ENCODE peak calls at places on chromosomes 16 and 17, in four cellular contexts. V is neural crest cell, Y is AG09319, S is dorsolateral prefrontal cortex. R is an unnamed sample.

GRCh38 chr17:31549121-31549524 is 157.6 kb downstream of the RAB11FIP4 start:
- DNase-seq in V (no peak), Y (no peak), S (no peak), R (no peak)

GRCh38 chr17:43316522-43317142 is 82.2 kb upstream of the ARL4D start:
- DNase-seq in V (no peak), Y (no peak), S (no peak), R (no peak)

GRCh38 chr17:58531122-58531521 is 16.7 kb upstream of the MTMR4 start:
- DNase-seq in V (no peak), Y (no peak), S (no peak), R (no peak)

GRCh38 chr17:33284022-33284421 is 9.1 kb downstream of the ASIC2 start:
- DNase-seq in V (no peak), Y (peak; percentile 68), S (no peak), R (no peak)

GRCh38 chr16:58176608-58177346 is 21.1 kb downstream of the CSNK2A2 start:
- DNase-seq in V (no peak), Y (no peak), S (no peak), R (no peak)

GRCh38 chr17:55264640-55265298 is at the start of gene HLF:
- DNase-seq in V (peak; percentile 57), Y (no peak), S (peak; percentile 76), R (peak; percentile 27)

GRCh38 chr16:31061813-31062440 is 12.1 kb downstream of the ZNF668 start:
- DNase-seq in V (no peak), Y (no peak), S (no peak), R (no peak)

GRCh38 chr17:8019665-8020064 is 17.2 kb downstream of the GUCY2D start:
- DNase-seq in V (no peak), Y (no peak), S (no peak), R (no peak)

GRCh38 chr16:66503030-66503429 is 46.9 kb downstream of the TK2 start:
- DNase-seq in V (no peak), Y (no peak), S (no peak), R (no peak)

GRCh38 chr17:41917957-41918391 is 777 bp downstream of the ACLY start:
- DNase-seq in V (peak; percentile 20), Y (no peak), S (no peak), R (peak; percentile 17)

GRCh38 chr17:76145231-76146052 is 4.4 kb upstream of the FOXJ1 start:
- DNase-seq in V (no peak), Y (no peak), S (peak; percentile 27), R (no peak)

GRCh38 chr17:50453901-50454300 is 14.8 kb downstream of the CHAD start:
- DNase-seq in V (no peak), Y (no peak), S (no peak), R (no peak)

GRCh38 chr17:82283208-82283749 is 9.8 kb upstream of the CSNK1D start:
- DNase-seq in V (no peak), Y (no peak), S (no peak), R (no peak)

GRCh38 chr16:709651-710499 is 4.3 kb upstream of the FBXL16 start:
- DNase-seq in V (peak; percentile 88), Y (no peak), S (peak; percentile 93), R (no peak)

GRCh38 chr17:50213026-50214015 is 11.9 kb upstream of the COL1A1 start:
- DNase-seq in V (no peak), Y (no peak), S (no peak), R (no peak)

GRCh38 chr16:15545544-15545943 is 97.4 kb downstream of the MARF1 start:
- DNase-seq in V (no peak), Y (no peak), S (no peak), R (no peak)

GRCh38 chr17:62950067-62950466 is 16.0 kb upstream of the TANC2 start:
- DNase-seq in V (no peak), Y (peak; percentile 79), S (no peak), R (no peak)

GRCh38 chr17:34451313-34451712 is 88.3 kb upstream of the CCL1 start:
- DNase-seq in V (no peak), Y (no peak), S (no peak), R (no peak)

GRCh38 chr17:27846042-27846655 is 45.8 kb upstream of the NOS2 start:
- DNase-seq in V (no peak), Y (no peak), S (no peak), R (no peak)

GRCh38 chr17:5584383-5584951 is at the start of gene NLRP1:
- DNase-seq in V (no peak), Y (peak; percentile 80), S (peak; percentile 56), R (no peak)

GRCh38 chr16:63581560-63581959 is 1540.3 kb downstream of the CDH11 start:
- DNase-seq in V (no peak), Y (no peak), S (no peak), R (no peak)

GRCh38 chr17:79837888-79838540 is 1.2 kb downstream of the CBX4 start:
- DNase-seq in V (no peak), Y (no peak), S (no peak), R (no peak)

GRCh38 chr17:79835953-79836951 is 3.0 kb downstream of the CBX4 start:
- DNase-seq in V (peak; percentile 10), Y (no peak), S (no peak), R (peak; percentile 69)

GRCh38 chr17:79838541-79839274 is 532 bp downstream of the CBX4 start:
- DNase-seq in V (peak; percentile 62), Y (no peak), S (peak; percentile 68), R (peak; percentile 39)

GRCh38 chr17:79835470-79835899 is 3.8 kb downstream of the CBX4 start:
- DNase-seq in V (no peak), Y (no peak), S (no peak), R (no peak)

GRCh38 chr17:79836952-79837887 is 2.0 kb downstream of the CBX4 start:
- DNase-seq in V (peak; percentile 31), Y (no peak), S (no peak), R (peak; percentile 31)
- TF ChIP-seq CTCF in V (peak; percentile 15), Y (peak; percentile 5), S (no peak), R (peak; percentile 20)

GRCh38 chr16:81779540-81780320 is 639 bp downstream of the PLCG2 start:
- DNase-seq in V (peak; percentile 13), Y (no peak), S (no peak), R (no peak)
- TF ChIP-seq CTCF in V (no peak), Y (no peak), S (no peak), R (no peak)

GRCh38 chr16:5444181-5444580 is 346.6 kb upstream of the EEF2KMT start:
- DNase-seq in V (no peak), Y (no peak), S (no peak), R (no peak)
- TF ChIP-seq CTCF in V (no peak), Y (no peak), S (no peak), R (no peak)

DNA sequence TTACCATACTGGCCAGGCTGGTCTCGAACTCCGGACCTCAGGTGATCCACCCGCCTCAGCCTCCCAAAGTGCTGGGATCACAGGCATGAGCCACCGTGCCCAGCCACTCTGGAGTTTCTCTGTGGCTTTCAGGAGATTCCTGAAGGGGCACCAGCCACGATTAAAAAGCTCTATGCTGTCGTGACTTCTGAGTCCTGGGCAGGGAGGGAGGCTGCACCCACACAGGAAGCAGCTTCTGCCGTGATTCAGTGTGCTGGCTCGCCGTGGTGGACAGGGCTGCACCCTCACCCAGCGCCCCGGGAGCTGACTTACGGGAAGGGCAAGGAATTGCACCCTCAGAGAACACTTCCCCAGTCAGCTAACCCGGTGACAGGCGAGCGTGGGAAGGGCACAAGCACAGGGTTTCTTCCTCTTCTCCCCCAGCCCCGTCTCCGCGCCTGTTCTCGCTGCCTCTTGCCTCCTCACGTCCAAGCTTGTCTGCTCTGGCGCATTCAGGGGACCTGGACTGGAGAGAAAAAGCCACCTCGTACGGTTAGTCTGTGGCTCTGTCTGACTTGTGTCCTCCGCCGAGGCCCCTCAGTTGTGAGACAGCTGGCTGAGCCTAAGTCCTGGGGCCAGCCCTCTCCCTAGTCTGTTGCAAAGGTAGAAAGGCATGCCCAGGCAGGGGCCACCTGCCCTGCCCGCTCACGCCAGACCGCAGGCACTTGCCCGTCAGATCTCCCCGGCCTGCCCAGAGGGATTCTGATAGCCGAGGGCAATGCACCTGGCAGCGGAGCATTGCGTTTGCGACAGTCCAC is 145.0 kb downstream of the SEC14L1 start:
- DNase-seq in V (no peak), Y (no peak), S (no peak), R (no peak)
- TF ChIP-seq CTCF in V (no peak), Y (no peak), S (no peak), R (no peak)